ENCODE peak calls at places on chromosomes 6 and 20, in eight cellular contexts. V is A673, T is GM23248, Q is PC-3, N is GM12878, F is hepatocyte, I is H1, O is MM.1S. X is an unnamed sample.

GRCh38 chr6:170365581-170365980 is 59.0 kb downstream of the FAM120B start:
- DNase-seq in I (no peak), V (no peak), F (no peak), Q (no peak), T (no peak), N (no peak), O (no peak), X (no peak)

GRCh38 chr6:149942461-149942829 is 631 bp downstream of the ULBP2 start:
- DNase-seq in T (peak), N (no peak), V (no peak), F (peak), I (no peak), Q (no peak), O (no peak), X (no peak)

GRCh38 chr6:169545956-169546355 is 155.9 kb downstream of the WDR27 start:
- DNase-seq in T (peak), V (no peak), Q (peak), I (no peak), O (no peak), N (no peak), F (no peak), X (no peak)

GRCh38 chr20:19918965-19919329 is 98.2 kb upstream of the NAA20 start:
- DNase-seq in F (no peak), V (no peak), Q (no peak), T (no peak), N (no peak), I (no peak), O (no peak), X (no peak)

GRCh38 chr20:57947421-57948176 is 237.8 kb upstream of the PMEPA1 start:
- DNase-seq in F (no peak), N (no peak), V (no peak), O (no peak), Q (no peak), I (no peak), T (peak), X (no peak)

GRCh38 chr6:148479498-148479897 is 136.9 kb downstream of the SASH1 start:
- DNase-seq in I (no peak), T (no peak), V (no peak), F (no peak), O (no peak), N (no peak), Q (no peak), X (no peak)

GRCh38 chr20:58592076-58592695 is 58.9 kb upstream of the STX16 start:
- DNase-seq in F (no peak), Q (no peak), I (no peak), N (no peak), T (no peak), O (no peak), V (no peak), X (no peak)

GRCh38 chr6:33621396-33622388 is 570 bp downstream of the ITPR3 start:
- DNase-seq in I (peak), T (peak), F (peak), N (no peak), V (peak), O (peak), Q (peak), X (peak)

GRCh38 chr6:71745525-71745924 is 140.8 kb upstream of the RIMS1 start:
- DNase-seq in V (peak), F (no peak), T (no peak), Q (no peak), O (peak), N (no peak), I (no peak), X (peak)

GRCh38 chr6:89217308-89217999 is at the start of gene GABRR1:
- DNase-seq in T (peak), Q (no peak), F (no peak), N (no peak), O (no peak), V (no peak), I (no peak), X (peak)

GRCh38 chr6:117050301-117050700 is 173.3 kb downstream of the RFX6 start:
- DNase-seq in F (no peak), I (no peak), V (no peak), Q (no peak), N (no peak), T (no peak), O (no peak), X (no peak)

GRCh38 chr6:134574491-134574890 is 256.6 kb upstream of the SGK1 start:
- DNase-seq in I (no peak), T (no peak), N (no peak), O (no peak), Q (no peak), F (no peak), V (no peak), X (no peak)

GRCh38 chr6:26187292-26187691 is 100.1 kb downstream of the HFE start:
- DNase-seq in O (no peak), F (no peak), V (no peak), T (no peak), I (no peak), Q (no peak), N (no peak), X (no peak)

GRCh38 chr20:1264727-1265126 is 1.4 kb upstream of the SNPH start:
- DNase-seq in T (no peak), O (no peak), F (no peak), I (no peak), V (no peak), Q (no peak), N (no peak), X (no peak)

GRCh38 chr20:39045676-39046075 is 83.5 kb downstream of the DHX35 start:
- DNase-seq in I (no peak), N (no peak), F (no peak), O (no peak), T (no peak), V (no peak), Q (no peak), X (no peak)

GRCh38 chr6:35146453-35146852 is 5.3 kb upstream of the TCP11 start:
- DNase-seq in F (peak), T (peak), V (peak), I (peak), O (peak), Q (peak), N (no peak), X (peak)

GRCh38 chr20:61762208-61762710 is 303.4 kb downstream of the TAF4 start:
- DNase-seq in V (no peak), I (no peak), Q (no peak), F (no peak), N (no peak), T (peak), O (no peak), X (no peak)

GRCh38 chr6:170295519-170296422 is 4.9 kb upstream of the DLL1 start:
- DNase-seq in I (peak), Q (peak), O (peak), F (peak), T (peak), N (no peak), V (peak), X (peak)

GRCh38 chr6:27096834-27097511 is 150.5 kb upstream of the PRSS16 start:
- DNase-seq in I (peak), V (peak), N (no peak), Q (no peak), O (no peak), F (peak), T (peak), X (peak)

GRCh38 chr20:61896058-61896961 is 169.4 kb downstream of the TAF4 start:
- DNase-seq in O (peak), T (peak), V (peak), I (peak), Q (peak), F (peak), N (no peak), X (peak)

GRCh38 chr6:24522090-24522820 is 27.5 kb downstream of the ALDH5A1 start:
- DNase-seq in Q (no peak), T (no peak), O (no peak), V (no peak), F (no peak), I (no peak), N (peak), X (peak)

GRCh38 chr6:148525453-148525852 is 182.8 kb downstream of the SASH1 start:
- DNase-seq in I (no peak), O (no peak), N (no peak), V (no peak), F (no peak), T (peak), Q (peak), X (no peak)

GRCh38 chr6:138107752-138108592 is 753 bp upstream of the PERP start:
- DNase-seq in O (peak), I (no peak), F (peak), T (no peak), Q (peak), V (no peak), N (no peak), X (peak)

GRCh38 chr6:1453024-1453423 is 63.6 kb downstream of the FOXF2 start:
- DNase-seq in T (no peak), F (no peak), O (no peak), I (no peak), Q (no peak), N (no peak), V (no peak), X (no peak)

GRCh38 chr20:63095718-63096654 is 89.2 kb upstream of the BHLHE23 start:
- DNase-seq in O (no peak), I (peak), N (no peak), V (no peak), Q (no peak), T (no peak), F (no peak), X (no peak)

GRCh38 chr6:31037692-31038091 is 27.4 kb downstream of the MUC22 start:
- DNase-seq in F (no peak), O (no peak), N (no peak), T (peak), V (no peak), I (no peak), Q (peak), X (no peak)

GRCh38 chr20:37095108-37095608 is 639 bp downstream of the RBL1 start:
- DNase-seq in I (no peak), V (no peak), T (peak), O (peak), N (no peak), F (peak), Q (no peak), X (no peak)

GRCh38 chr6:73519943-73520687 is 717 bp downstream of the EEF1A1 start:
- DNase-seq in I (peak), O (peak), V (peak), F (peak), N (no peak), Q (peak), T (peak), X (peak)

GRCh38 chr6:2746557-2747061 is 4.1 kb downstream of the MYLK4 start:
- DNase-seq in I (no peak), Q (no peak), F (no peak), T (no peak), V (peak), O (no peak), N (no peak), X (no peak)

GRCh38 chr6:15457121-15457646 is 205.6 kb downstream of the DTNBP1 start:
- DNase-seq in O (no peak), I (no peak), Q (no peak), V (no peak), N (no peak), T (no peak), F (no peak), X (no peak)

GRCh38 chr6:68044264-68044663 is 590.8 kb upstream of the ADGRB3 start:
- DNase-seq in Q (no peak), V (no peak), O (no peak), T (no peak), I (no peak), N (no peak), F (no peak), X (no peak)

GRCh38 chr6:5256952-5257351 is 3.8 kb downstream of the LYRM4 start:
- DNase-seq in N (no peak), I (no peak), F (no peak), V (no peak), Q (no peak), T (no peak), O (no peak), X (no peak)

GRCh38 chr6:74851598-74851997 is 354.3 kb downstream of the COL12A1 start:
- DNase-seq in N (no peak), I (no peak), T (peak), O (no peak), Q (no peak), V (no peak), F (no peak), X (no peak)

GRCh38 chr6:109869398-109870165 is 108.5 kb upstream of the GPR6 start:
- DNase-seq in N (no peak), T (peak), V (no peak), I (no peak), Q (no peak), O (no peak), F (peak), X (no peak)

GRCh38 chr6:27720607-27721580 is 191.3 kb downstream of the OR2B2 start:
- DNase-seq in V (no peak), Q (peak), O (no peak), T (peak), F (peak), N (no peak), I (peak), X (peak)

GRCh38 chr6:3568396-3569082 is 111.7 kb upstream of the SLC22A23 start:
- DNase-seq in T (no peak), F (peak), I (no peak), O (no peak), Q (no peak), V (no peak), N (no peak), X (no peak)

GRCh38 chr6:138491020-138491419 is 8.3 kb downstream of the NHSL1 start:
- DNase-seq in F (no peak), N (no peak), Q (no peak), I (no peak), O (no peak), T (no peak), V (no peak), X (no peak)

GRCh38 chr6:46651766-46652165 is 852 bp downstream of the CYP39A1 start:
- DNase-seq in T (no peak), F (no peak), O (no peak), I (no peak), V (no peak), Q (peak), N (no peak), X (no peak)

GRCh38 chr6:37981626-37982025 is 162.1 kb downstream of the ZFAND3 start:
- DNase-seq in N (no peak), V (no peak), Q (no peak), O (no peak), I (no peak), F (no peak), T (no peak), X (no peak)
- TF ChIP-seq EZH2 in N (no peak), V (no peak), Q (no peak), O (no peak), I (no peak), F (no peak), T (no peak), X (no peak)

GRCh38 chr20:2658414-2659354 is 5.3 kb downstream of the IDH3B start:
- DNase-seq in V (no peak), F (no peak), O (no peak), Q (peak), T (no peak), N (no peak), I (peak), X (peak)

GRCh38 chr20:2659547-2659946 is 4.5 kb downstream of the IDH3B start:
- DNase-seq in Q (no peak), V (no peak), T (no peak), N (no peak), I (no peak), O (no peak), F (no peak), X (no peak)

GRCh38 chr20:2663364-2663886 is 591 bp downstream of the IDH3B start:
- DNase-seq in F (no peak), T (no peak), V (no peak), I (no peak), O (no peak), N (no peak), Q (no peak), X (no peak)

GRCh38 chr20:2663887-2664719 is at the start of gene IDH3B:
- DNase-seq in I (peak), V (peak), T (peak), O (peak), Q (peak), F (peak), N (no peak), X (peak)
- TF ChIP-seq EZH2 in I (no peak), V (no peak), T (no peak), O (no peak), Q (no peak), F (no peak), N (no peak), X (no peak)

GRCh38 chr6:6317825-6318733 is 2.4 kb downstream of the F13A1 start:
- DNase-seq in F (no peak), V (no peak), T (no peak), N (no peak), O (no peak), Q (no peak), I (peak), X (peak)

GRCh38 chr6:6323352-6323751 is 2.9 kb upstream of the F13A1 start:
- DNase-seq in I (no peak), F (no peak), T (no peak), N (no peak), V (no peak), Q (no peak), O (no peak), X (no peak)

GRCh38 chr6:6320901-6321300 is 439 bp upstream of the F13A1 start:
- DNase-seq in V (no peak), Q (peak), I (peak), T (peak), O (no peak), N (no peak), F (no peak), X (peak)

GRCh38 chr6:6317386-6317785 is 3.1 kb downstream of the F13A1 start:
- DNase-seq in F (no peak), I (no peak), Q (no peak), N (no peak), O (no peak), V (no peak), T (no peak), X (no peak)

GRCh38 chr6:6319947-6320811 is at the start of gene F13A1:
- DNase-seq in O (no peak), T (no peak), N (no peak), F (no peak), Q (no peak), V (no peak), I (peak), X (peak)
- TF ChIP-seq EZH2 in O (no peak), T (no peak), N (no peak), F (no peak), Q (no peak), V (peak), I (peak), X (no peak)

GRCh38 chr20:8132015-8132631 is at the start of gene PLCB1:
- DNase-seq in O (peak), N (no peak), V (peak), F (peak), T (peak), I (peak), Q (peak), X (peak)

GRCh38 chr20:8131598-8132014 is 460 bp upstream of the PLCB1 start:
- DNase-seq in V (no peak), O (peak), Q (peak), F (no peak), N (no peak), T (peak), I (no peak), X (no peak)

GRCh38 chr20:8130840-8131526 is 1.1 kb upstream of the PLCB1 start:
- DNase-seq in V (no peak), I (no peak), Q (no peak), O (no peak), F (no peak), T (no peak), N (no peak), X (no peak)

GRCh38 chr20:8133816-8134451 is 1.9 kb downstream of the PLCB1 start:
- DNase-seq in Q (no peak), T (no peak), O (no peak), I (no peak), V (no peak), F (no peak), N (no peak), X (no peak)

GRCh38 chr20:8132632-8133587 is 844 bp downstream of the PLCB1 start:
- DNase-seq in O (no peak), V (no peak), T (peak), N (no peak), I (no peak), F (peak), Q (no peak), X (peak)
- TF ChIP-seq EZH2 in O (no peak), V (no peak), T (no peak), N (no peak), I (peak), F (no peak), Q (no peak), X (peak)

GRCh38 chr6:45073771-45074170 is 254.4 kb upstream of the RUNX2 start:
- DNase-seq in V (no peak), I (no peak), O (no peak), T (peak), Q (no peak), F (no peak), N (no peak), X (no peak)
- TF ChIP-seq EZH2 in V (no peak), I (no peak), O (no peak), T (no peak), Q (no peak), F (no peak), N (no peak), X (no peak)

GRCh38 chr20:21397341-21398108 is at the start of gene NKX2-4:
- DNase-seq in I (peak), N (no peak), F (peak), V (peak), Q (no peak), O (no peak), T (no peak), X (peak)
- TF ChIP-seq EZH2 in I (peak), N (no peak), F (no peak), V (no peak), Q (no peak), O (no peak), T (peak), X (peak)

DNA sequence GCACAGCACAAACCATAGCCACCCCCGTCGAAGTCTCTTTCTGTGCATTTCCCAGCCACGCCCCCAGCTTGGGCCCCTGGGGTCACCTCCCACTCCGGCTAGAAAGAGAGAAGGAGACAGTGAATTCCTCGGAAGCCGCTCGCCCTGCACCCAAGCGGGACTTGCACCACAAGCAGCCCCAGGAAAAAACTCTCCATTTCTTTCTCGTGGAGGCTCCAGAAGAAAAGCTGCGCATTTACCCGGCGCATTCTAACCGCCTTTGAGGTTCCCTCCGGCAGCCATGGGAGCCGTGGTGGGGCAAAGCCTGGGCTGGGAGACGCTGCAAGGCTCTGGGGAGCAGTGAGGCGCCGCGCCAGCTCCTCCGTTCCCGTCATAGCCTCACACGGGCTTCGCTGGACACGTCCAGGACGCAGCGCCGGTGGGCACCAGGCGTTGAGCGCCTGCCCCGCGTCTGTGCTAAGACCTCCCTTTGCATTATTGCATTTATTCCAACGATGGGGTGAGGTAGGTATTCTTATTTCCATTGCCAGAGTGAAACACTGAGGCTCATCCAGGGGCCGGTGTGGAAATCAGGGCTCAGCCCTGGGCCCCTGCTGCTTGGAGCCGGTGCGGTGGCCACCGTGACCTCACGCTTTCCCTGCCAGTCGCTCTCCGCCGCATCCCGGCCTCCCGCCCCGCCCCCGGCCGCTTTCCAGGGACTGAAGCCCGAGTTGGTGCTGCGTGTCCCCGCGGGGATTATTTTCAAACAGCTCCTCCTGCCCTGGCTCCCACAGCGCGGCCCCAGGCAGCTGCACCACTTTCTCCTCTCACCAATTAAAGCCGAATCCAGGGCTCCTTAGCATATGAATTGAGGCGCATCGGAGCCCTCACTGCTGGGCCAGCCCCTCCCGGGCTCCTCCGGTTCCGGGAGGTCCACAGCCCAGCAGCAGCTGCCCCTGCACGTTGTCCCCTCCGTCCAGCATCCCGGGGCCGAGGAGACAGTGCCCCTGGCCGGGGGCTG is 148.3 kb upstream of the AFDN start:
- DNase-seq in O (no peak), T (no peak), F (peak), Q (no peak), V (peak), N (no peak), I (peak), X (peak)
- TF ChIP-seq EZH2 in O (no peak), T (no peak), F (peak), Q (no peak), V (no peak), N (no peak), I (no peak), X (no peak)